ENCODE peak calls at places on chromosomes 3 and 15, in four cellular contexts. C is PC-9, Q is aorta, O is stomach. I is an unnamed sample. For H3K27me3, the result is how much of the 10 kb centered on the place peaks cover.

GRCh38 chr3:100756441-100756840 is 47.1 kb downstream of the TFG start:
- DNase-seq in C (no peak), Q (peak), O (no peak), I (peak)

GRCh38 chr3:146085678-146086077 is 75.3 kb downstream of the PLOD2 start:
- DNase-seq in C (no peak), Q (no peak), O (no peak), I (no peak)

GRCh38 chr3:62028236-62028635 is 345.1 kb downstream of the FEZF2 start:
- DNase-seq in C (no peak), Q (no peak), O (no peak), I (no peak)

GRCh38 chr3:48088056-48088748 is 72.0 kb upstream of the MAP4 start:
- DNase-seq in C (no peak), Q (no peak), O (peak), I (peak)

GRCh38 chr3:31096661-31097060 is 202.2 kb upstream of the GADL1 start:
- DNase-seq in C (no peak), Q (no peak), O (no peak), I (no peak)

GRCh38 chr3:21599890-21600289 is 151.1 kb downstream of the ZNF385D start:
- DNase-seq in C (no peak), Q (no peak), O (no peak), I (no peak)

GRCh38 chr3:57331078-57331477 is 38.6 kb upstream of the ASB14 start:
- DNase-seq in C (no peak), Q (no peak), O (no peak), I (no peak)

GRCh38 chr15:35697549-35698299 is 151.8 kb upstream of the DPH6 start:
- DNase-seq in C (peak), Q (no peak), O (no peak), I (peak)

GRCh38 chr15:95429345-95429744 is 901.2 kb upstream of the NR2F2 start:
- DNase-seq in C (no peak), Q (no peak), O (no peak), I (no peak)

GRCh38 chr3:14252321-14253021 is 73.9 kb downstream of the LSM3 start:
- DNase-seq in C (no peak), Q (no peak), O (no peak), I (no peak)

GRCh38 chr3:60393946-60394345 is 857.3 kb downstream of the FHIT start:
- DNase-seq in C (no peak), Q (no peak), O (no peak), I (no peak)

GRCh38 chr3:141272906-141273662 is 41.5 kb downstream of the PXYLP1 start:
- DNase-seq in C (no peak), Q (no peak), O (no peak), I (no peak)

GRCh38 chr3:187002915-187003314 is 72.6 kb downstream of the ST6GAL1 start:
- DNase-seq in C (no peak), Q (no peak), O (no peak), I (no peak)

GRCh38 chr3:118833075-118833474 is 201.6 kb downstream of the IGSF11 start:
- DNase-seq in C (no peak), Q (no peak), O (no peak), I (no peak)

GRCh38 chr3:126035362-126036050 is 48.4 kb downstream of the SLC41A3 start:
- DNase-seq in C (no peak), Q (no peak), O (no peak), I (no peak)

GRCh38 chr3:156483426-156483825 is 71.5 kb downstream of the SSR3 start:
- DNase-seq in C (peak), Q (no peak), O (no peak), I (no peak)

GRCh38 chr3:101825904-101826445 is 23.3 kb upstream of the NFKBIZ start:
- DNase-seq in C (no peak), Q (no peak), O (no peak), I (no peak)

GRCh38 chr3:43294975-43295374 is 8.6 kb downstream of the SNRK start:
- DNase-seq in C (no peak), Q (no peak), O (no peak), I (no peak)

GRCh38 chr3:186099178-186099577 is 9.7 kb downstream of the ETV5 start:
- DNase-seq in C (no peak), Q (peak), O (peak), I (peak)

GRCh38 chr15:45919806-45920205 is 285.0 kb downstream of the SQOR start:
- DNase-seq in C (peak), Q (no peak), O (no peak), I (peak)

GRCh38 chr3:16299746-16300145 is 34.7 kb downstream of the OXNAD1 start:
- DNase-seq in C (no peak), Q (no peak), O (no peak), I (no peak)

GRCh38 chr3:42182555-42182954 is 83.4 kb downstream of the CCK start:
- DNase-seq in C (no peak), Q (no peak), O (no peak), I (no peak)

GRCh38 chr3:133188996-133189395 is 150.8 kb downstream of the TMEM108 start:
- DNase-seq in C (no peak), Q (no peak), O (no peak), I (no peak)

GRCh38 chr15:40234783-40235182 is 4.1 kb upstream of the PAK6 start:
- DNase-seq in C (peak), Q (no peak), O (no peak), I (no peak)

GRCh38 chr3:69848113-69848512 is 108.8 kb downstream of the MITF start:
- DNase-seq in C (no peak), Q (no peak), O (no peak), I (no peak)

GRCh38 chr15:90203922-90204321 is 2.8 kb downstream of the SEMA4B start:
- DNase-seq in C (no peak), Q (no peak), O (no peak), I (no peak)

GRCh38 chr15:55758580-55758986 is 15.6 kb upstream of the PRTG start:
- DNase-seq in C (no peak), Q (no peak), O (no peak), I (no peak)

GRCh38 chr15:89814112-89814742 is 425 bp downstream of the ANPEP start:
- DNase-seq in C (no peak), Q (peak), O (peak), I (no peak)

GRCh38 chr3:60812544-60812943 is 438.7 kb downstream of the FHIT start:
- DNase-seq in C (no peak), Q (no peak), O (no peak), I (no peak)

GRCh38 chr3:110810356-110810755 is 261.3 kb upstream of the NECTIN3 start:
- DNase-seq in C (no peak), Q (no peak), O (no peak), I (no peak)

GRCh38 chr3:52068055-52068704 is 11.8 kb upstream of the DUSP7 start:
- DNase-seq in C (no peak), Q (no peak), O (no peak), I (no peak)

GRCh38 chr3:17304969-17305368 is 420.2 kb downstream of the PLCL2 start:
- DNase-seq in C (no peak), Q (no peak), O (no peak), I (no peak)

GRCh38 chr3:124444893-124445292 is 285.4 kb upstream of the UMPS start:
- DNase-seq in C (no peak), Q (no peak), O (no peak), I (no peak)
- H3K4me3 ChIP-seq in C (no peak), Q (no peak), O (no peak), I (no peak)

GRCh38 chr3:188855690-188856089 is 316.1 kb upstream of the TPRG1 start:
- DNase-seq in C (no peak), Q (no peak), O (no peak), I (no peak)
- H3K27me3 ChIP-seq in C (under half), Q (under half), O (under half), I (under half)

GRCh38 chr15:74429784-74430141 is 4.0 kb downstream of the SEMA7A start:
- DNase-seq in C (no peak), Q (no peak), O (no peak), I (no peak)

GRCh38 chr15:74426404-74427281 is 7.1 kb downstream of the SEMA7A start:
- DNase-seq in C (no peak), Q (no peak), O (no peak), I (no peak)

GRCh38 chr15:74428970-74429783 is 4.6 kb downstream of the SEMA7A start:
- DNase-seq in C (no peak), Q (no peak), O (no peak), I (no peak)

GRCh38 chr15:74427607-74428441 is 5.9 kb downstream of the SEMA7A start:
- DNase-seq in C (no peak), Q (no peak), O (no peak), I (no peak)

GRCh38 chr15:74428442-74428787 is 5.3 kb downstream of the SEMA7A start:
- DNase-seq in C (no peak), Q (no peak), O (no peak), I (no peak)
- H3K4me3 ChIP-seq in C (no peak), Q (no peak), O (no peak), I (no peak)

GRCh38 chr3:181699171-181699903 is 12.4 kb upstream of the SOX2 start:
- DNase-seq in C (no peak), Q (no peak), O (no peak), I (no peak)

GRCh38 chr3:181695661-181696491 is 15.8 kb upstream of the SOX2 start:
- DNase-seq in C (no peak), Q (no peak), O (peak), I (no peak)

GRCh38 chr3:181698263-181698944 is 13.3 kb upstream of the SOX2 start:
- DNase-seq in C (no peak), Q (no peak), O (no peak), I (no peak)

GRCh38 chr3:181694805-181695660 is 16.7 kb upstream of the SOX2 start:
- DNase-seq in C (no peak), Q (peak), O (peak), I (no peak)

DNA sequence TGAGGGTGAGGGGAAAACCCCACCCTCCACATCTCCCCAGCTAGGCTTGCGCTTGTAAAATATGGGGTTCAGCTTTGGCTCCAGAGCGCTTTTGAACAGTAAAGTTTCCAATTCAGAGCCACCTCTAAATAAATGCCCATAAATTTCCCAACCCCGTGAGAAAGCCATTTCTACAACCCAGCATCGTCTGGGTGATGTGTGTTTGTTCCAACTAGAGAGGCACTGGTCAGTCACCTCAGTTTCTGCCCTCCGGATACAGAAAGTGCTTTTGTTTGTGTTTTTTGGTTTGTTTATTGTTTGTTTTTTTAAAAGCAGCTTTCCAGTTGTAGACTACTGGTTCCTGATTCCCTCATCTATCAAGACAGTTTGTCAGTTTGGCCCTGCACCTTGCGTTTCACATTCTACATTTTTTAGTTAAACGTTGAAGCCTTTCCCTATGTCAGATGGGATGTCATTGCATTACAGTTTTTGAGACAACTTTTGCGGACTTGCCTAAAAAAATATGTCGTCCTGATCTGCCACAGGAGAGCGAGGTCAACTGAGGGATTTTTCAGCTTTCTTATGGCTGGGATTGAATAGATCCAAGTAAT is 15.0 kb upstream of the SOX2 start:
- DNase-seq in C (no peak), Q (no peak), O (no peak), I (no peak)
- H3K27me3 ChIP-seq in C (under half), Q (under half), O (under half), I (half or more)

GRCh38 chr3:160757624-160758106 is 1.6 kb downstream of the PPM1L start:
- DNase-seq in C (no peak), Q (no peak), O (no peak), I (no peak)
- H3K4me3 ChIP-seq in C (no peak), Q (no peak), O (peak), I (no peak)